ENCODE peak calls at places on chromosomes 2 and 18, in eight cellular contexts. F, K, N, D, R, U, T and Z are unnamed samples.

GRCh38 chr2:105595536-105595935 is 149.2 kb upstream of the NCK2 start:
- DNase-seq in F (no peak), K (no peak), N (peak; percentile 47), D (no peak), R (no peak), U (no peak), T (no peak), Z (no peak)

GRCh38 chr18:40868110-40868858 is 1086.8 kb upstream of the PIK3C3 start:
- DNase-seq in F (no peak), K (no peak), N (peak; percentile 41), D (no peak), R (peak; percentile 77), U (peak; percentile 95), T (peak; percentile 89), Z (no peak)

GRCh38 chr18:111292-112014 is 46.9 kb upstream of the USP14 start:
- DNase-seq in F (peak; percentile 94), K (peak; percentile 85), N (peak; percentile 85), D (no peak), R (peak; percentile 66), U (peak; percentile 56), T (no peak), Z (no peak)

GRCh38 chr18:49898421-49898820 is 85.1 kb upstream of the ACAA2 start:
- DNase-seq in F (no peak), K (peak; percentile 38), N (peak; percentile 84), D (peak; percentile 47), R (peak; percentile 42), U (peak; percentile 80), T (peak; percentile 77), Z (peak; percentile 32)

GRCh38 chr2:20172273-20173052 is 52.5 kb downstream of the SDC1 start:
- DNase-seq in F (no peak), K (no peak), N (no peak), D (no peak), R (no peak), U (no peak), T (no peak), Z (no peak)

GRCh38 chr2:70553584-70554337 is at the start of gene TGFA:
- DNase-seq in F (no peak), K (peak; percentile 41), N (peak; percentile 88), D (no peak), R (peak; percentile 82), U (no peak), T (peak; percentile 7), Z (no peak)

GRCh38 chr2:120720746-120721145 is 14.9 kb upstream of the GLI2 start:
- DNase-seq in F (no peak), K (no peak), N (no peak), D (no peak), R (no peak), U (no peak), T (no peak), Z (no peak)

GRCh38 chr18:10454800-10455550 is 540 bp downstream of the APCDD1 start:
- DNase-seq in F (no peak), K (peak; percentile 37), N (peak; percentile 58), D (no peak), R (peak; percentile 1), U (peak; percentile 10), T (peak; percentile 9), Z (no peak)

GRCh38 chr2:141113301-141113700 is 1017.5 kb downstream of the LRP1B start:
- DNase-seq in F (no peak), K (no peak), N (no peak), D (no peak), R (no peak), U (no peak), T (no peak), Z (no peak)

GRCh38 chr2:214322662-214323061 is 88.2 kb upstream of the VWC2L start:
- DNase-seq in F (no peak), K (no peak), N (no peak), D (no peak), R (no peak), U (peak; percentile 0), T (peak; percentile 36), Z (no peak)

GRCh38 chr18:47263197-47263827 is 11.9 kb upstream of the SKOR2 start:
- DNase-seq in F (no peak), K (no peak), N (no peak), D (no peak), R (no peak), U (no peak), T (peak; percentile 38), Z (no peak)
- TF ChIP-seq CTCF in F (no peak), K (no peak), N (peak; percentile 24), D (no peak), R (peak; percentile 52), U (peak; percentile 11), T (peak; percentile 43), Z (no peak)

GRCh38 chr2:15220618-15221017 is 340.5 kb downstream of the NBAS start:
- DNase-seq in F (no peak), K (no peak), N (no peak), D (no peak), R (no peak), U (no peak), T (no peak), Z (no peak)
- TF ChIP-seq CTCF in F (no peak), K (no peak), N (no peak), D (no peak), R (no peak), U (no peak), T (no peak), Z (no peak)

DNA sequence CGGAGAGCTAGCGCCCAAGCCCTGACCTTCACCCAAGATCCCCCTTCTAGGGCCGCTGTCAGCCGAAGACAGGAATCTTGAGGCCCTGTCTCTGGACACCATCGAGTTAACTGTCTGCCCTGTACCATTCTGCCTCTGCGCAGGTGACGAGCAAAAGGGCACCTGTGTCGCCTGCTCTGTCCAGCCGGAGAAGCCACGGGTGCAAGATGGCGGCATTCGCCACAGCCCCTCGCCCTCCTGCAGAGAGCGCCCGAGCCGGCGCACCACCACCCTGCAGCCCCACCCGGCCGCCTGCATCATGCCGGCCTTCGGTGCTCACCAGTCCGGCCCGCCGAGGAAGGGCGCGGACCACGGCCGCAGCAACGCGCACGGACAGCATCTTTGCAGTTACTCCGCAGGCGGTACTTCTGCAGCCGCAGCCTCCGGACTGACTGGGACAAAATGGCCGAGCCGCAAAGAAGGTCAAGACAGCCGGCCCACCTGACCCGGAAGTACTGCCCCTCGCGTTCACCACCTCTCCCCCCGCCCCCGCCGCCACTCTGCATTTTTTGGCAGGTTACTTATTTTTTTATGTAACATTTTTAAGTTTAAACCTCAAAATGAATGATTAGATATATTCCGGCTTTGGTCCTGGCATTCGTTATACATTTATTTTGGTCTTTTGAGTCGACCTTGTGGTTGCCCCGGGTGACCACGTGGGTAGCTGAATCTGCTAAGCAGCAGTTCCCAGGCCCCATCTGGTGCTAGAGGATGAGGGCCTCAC is at the start of gene ATP5F1A:
- DNase-seq in F (peak; percentile 92), K (peak; percentile 54), N (peak; percentile 90), D (peak; percentile 82), R (peak; percentile 78), U (peak; percentile 79), T (peak; percentile 77), Z (peak; percentile 82)
- TF ChIP-seq CTCF in F (no peak), K (no peak), N (no peak), D (no peak), R (no peak), U (no peak), T (no peak), Z (no peak)

DNA sequence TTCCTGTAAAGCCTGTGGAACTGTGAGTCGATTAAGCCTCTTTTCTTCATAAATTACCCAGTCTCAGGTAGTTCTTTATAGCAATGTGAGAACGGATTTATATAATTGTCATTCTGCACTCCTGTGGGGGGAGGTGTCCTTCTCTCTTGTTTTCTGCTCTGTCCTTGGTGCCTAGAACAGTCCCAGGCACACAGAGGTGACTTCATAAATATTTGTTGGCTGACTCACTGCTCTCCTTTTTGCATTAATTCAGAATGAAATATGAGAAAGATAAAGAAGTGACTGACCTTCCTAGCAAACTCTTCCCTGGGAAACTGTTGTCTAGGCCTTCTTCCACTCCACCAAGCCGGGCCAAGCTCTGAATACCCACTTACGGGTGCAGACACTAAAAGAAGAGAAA is 567.2 kb downstream of the SLC4A3 start:
- DNase-seq in F (no peak), K (no peak), N (no peak), D (no peak), R (no peak), U (no peak), T (no peak), Z (no peak)
- TF ChIP-seq CTCF in F (no peak), K (no peak), N (no peak), D (no peak), R (no peak), U (no peak), T (no peak), Z (no peak)

DNA sequence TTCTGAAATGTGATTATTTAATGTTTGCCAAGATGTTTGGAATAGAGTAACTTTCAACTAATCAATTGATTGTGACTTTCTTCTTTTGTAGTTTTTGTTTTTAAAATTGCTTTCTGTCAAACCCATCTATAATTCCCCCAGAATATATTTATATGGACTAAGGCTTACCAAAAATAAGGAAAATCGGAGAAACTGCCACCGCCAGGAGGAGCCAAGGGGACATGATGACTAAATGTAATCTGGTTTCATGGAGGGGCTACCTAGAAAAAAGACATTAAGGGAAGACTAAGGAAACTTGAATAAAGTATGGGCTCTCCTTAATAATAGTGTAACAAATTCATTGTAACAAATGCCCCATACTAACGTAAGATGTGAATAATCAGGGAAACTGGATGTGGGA is 19.5 kb downstream of the BOLA3 start:
- DNase-seq in F (no peak), K (no peak), N (no peak), D (no peak), R (no peak), U (no peak), T (peak; percentile 8), Z (no peak)
- TF ChIP-seq CTCF in F (peak; percentile 41), K (no peak), N (no peak), D (no peak), R (no peak), U (peak; percentile 19), T (peak; percentile 13), Z (no peak)

DNA sequence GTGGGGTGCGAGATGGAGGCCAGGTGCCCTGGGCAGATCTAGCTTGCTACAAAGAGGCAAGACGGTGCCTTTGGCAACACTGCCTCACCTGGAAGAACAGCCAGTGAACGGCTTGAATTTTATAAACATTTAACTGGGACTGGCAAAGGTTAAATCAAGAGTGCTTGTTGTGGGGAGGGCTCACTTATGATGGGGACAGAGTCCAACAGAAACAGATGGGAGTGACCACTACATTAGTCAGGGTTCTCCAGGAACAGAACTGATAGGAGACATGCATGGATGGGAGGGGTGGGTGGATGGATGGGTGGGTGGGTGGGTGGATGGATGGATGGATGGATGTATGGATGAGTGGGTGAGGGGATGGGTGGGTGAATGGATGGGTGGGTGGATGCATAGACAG is 19.2 kb downstream of the ODC1 start:
- DNase-seq in F (no peak), K (no peak), N (no peak), D (no peak), R (no peak), U (no peak), T (no peak), Z (no peak)
- TF ChIP-seq CTCF in F (no peak), K (no peak), N (no peak), D (no peak), R (no peak), U (no peak), T (no peak), Z (no peak)

GRCh38 chr2:174617120-174617519 is 19.5 kb upstream of the WIPF1 start:
- DNase-seq in F (no peak), K (no peak), N (no peak), D (no peak), R (no peak), U (peak; percentile 34), T (peak; percentile 57), Z (no peak)
- TF ChIP-seq CTCF in F (peak; percentile 45), K (no peak), N (no peak), D (no peak), R (no peak), U (no peak), T (no peak), Z (no peak)